ENCODE peak calls at places on chromosomes 7 and 10, in six cellular contexts. One of them, this sample, is unnamed.

GRCh38 chr10:30775779-30776591 is 146.4 kb upstream of the LYZL2 start:
- DNase-seq in HCT116: no peak
- DNase-seq in neural progenitor cell: no peak
- DNase-seq in SK-N-SH: no peak
- DNase-seq in PC-3: no peak
- DNase-seq in MM.1S: no peak
- DNase-seq in this sample: peak

GRCh38 chr10:112774808-112775207 is 175.2 kb upstream of the TCF7L2 start:
- DNase-seq in HCT116: no peak
- DNase-seq in neural progenitor cell: no peak
- DNase-seq in SK-N-SH: no peak
- DNase-seq in PC-3: no peak
- DNase-seq in MM.1S: no peak
- DNase-seq in this sample: no peak

GRCh38 chr10:3046941-3047621 is 20.3 kb upstream of the PFKP start:
- DNase-seq in HCT116: no peak
- DNase-seq in neural progenitor cell: peak
- DNase-seq in SK-N-SH: no peak
- DNase-seq in PC-3: no peak
- DNase-seq in MM.1S: no peak
- DNase-seq in this sample: no peak

GRCh38 chr7:81367335-81367801 is 402.5 kb downstream of the HGF start:
- DNase-seq in HCT116: no peak
- DNase-seq in neural progenitor cell: no peak
- DNase-seq in SK-N-SH: no peak
- DNase-seq in PC-3: no peak
- DNase-seq in MM.1S: no peak
- DNase-seq in this sample: peak

GRCh38 chr7:152136623-152137022 is 111.1 kb downstream of the GALNT11 start:
- DNase-seq in HCT116: no peak
- DNase-seq in neural progenitor cell: peak
- DNase-seq in SK-N-SH: no peak
- DNase-seq in PC-3: no peak
- DNase-seq in MM.1S: no peak
- DNase-seq in this sample: no peak

GRCh38 chr10:15069230-15069629 is 19.3 kb downstream of the ACBD7 start:
- DNase-seq in HCT116: no peak
- DNase-seq in neural progenitor cell: no peak
- DNase-seq in SK-N-SH: no peak
- DNase-seq in PC-3: no peak
- DNase-seq in MM.1S: no peak
- DNase-seq in this sample: no peak

GRCh38 chr7:2967238-2967637 is 76.4 kb downstream of the CARD11 start:
- DNase-seq in HCT116: no peak
- DNase-seq in neural progenitor cell: no peak
- DNase-seq in SK-N-SH: no peak
- DNase-seq in PC-3: no peak
- DNase-seq in MM.1S: no peak
- DNase-seq in this sample: no peak

GRCh38 chr10:114709966-114710365 is 51.9 kb upstream of the ABLIM1 start:
- DNase-seq in HCT116: no peak
- DNase-seq in neural progenitor cell: no peak
- DNase-seq in SK-N-SH: no peak
- DNase-seq in PC-3: peak
- DNase-seq in MM.1S: no peak
- DNase-seq in this sample: peak

GRCh38 chr7:34902181-34902580 is 135.1 kb downstream of the DPY19L1 start:
- DNase-seq in HCT116: no peak
- DNase-seq in neural progenitor cell: peak
- DNase-seq in SK-N-SH: no peak
- DNase-seq in PC-3: no peak
- DNase-seq in MM.1S: no peak
- DNase-seq in this sample: no peak

GRCh38 chr7:41695661-41696322 is 7.1 kb downstream of the INHBA start:
- DNase-seq in HCT116: no peak
- DNase-seq in neural progenitor cell: no peak
- DNase-seq in SK-N-SH: no peak
- DNase-seq in PC-3: no peak
- DNase-seq in MM.1S: no peak
- DNase-seq in this sample: no peak

GRCh38 chr7:131106681-131107342 is 220.9 kb upstream of the MKLN1 start:
- DNase-seq in HCT116: no peak
- DNase-seq in neural progenitor cell: peak
- DNase-seq in SK-N-SH: peak
- DNase-seq in PC-3: peak
- DNase-seq in MM.1S: peak
- DNase-seq in this sample: peak

GRCh38 chr7:98265841-98266271 is 13.8 kb upstream of the TECPR1 start:
- DNase-seq in HCT116: no peak
- DNase-seq in neural progenitor cell: no peak
- DNase-seq in SK-N-SH: no peak
- DNase-seq in PC-3: no peak
- DNase-seq in MM.1S: no peak
- DNase-seq in this sample: peak

GRCh38 chr7:79453266-79453557 is 255 bp downstream of the MAGI2 start:
- DNase-seq in HCT116: no peak
- DNase-seq in neural progenitor cell: no peak
- DNase-seq in SK-N-SH: no peak
- DNase-seq in PC-3: no peak
- DNase-seq in MM.1S: no peak
- DNase-seq in this sample: no peak

GRCh38 chr10:102775201-102775972 is 31.6 kb downstream of the WBP1L start:
- DNase-seq in HCT116: no peak
- DNase-seq in neural progenitor cell: no peak
- DNase-seq in SK-N-SH: no peak
- DNase-seq in PC-3: no peak
- DNase-seq in MM.1S: no peak
- DNase-seq in this sample: no peak

GRCh38 chr7:74289660-74290589 is 718 bp downstream of the CLIP2 start:
- DNase-seq in HCT116: no peak
- DNase-seq in neural progenitor cell: peak
- DNase-seq in SK-N-SH: peak
- DNase-seq in PC-3: peak
- DNase-seq in MM.1S: no peak
- DNase-seq in this sample: peak

GRCh38 chr7:134891262-134892001 is 94.9 kb upstream of the AGBL3 start:
- DNase-seq in HCT116: peak
- DNase-seq in neural progenitor cell: peak
- DNase-seq in SK-N-SH: peak
- DNase-seq in PC-3: peak
- DNase-seq in MM.1S: peak
- DNase-seq in this sample: peak
- TF ChIP-seq EZH2phosphoT487 in HCT116: no peak
- TF ChIP-seq EZH2phosphoT487 in neural progenitor cell: no peak
- TF ChIP-seq EZH2phosphoT487 in SK-N-SH: no peak
- TF ChIP-seq EZH2phosphoT487 in PC-3: no peak
- TF ChIP-seq EZH2phosphoT487 in MM.1S: no peak
- TF ChIP-seq EZH2phosphoT487 in this sample: no peak

GRCh38 chr7:129553861-129554530 is 51.7 kb downstream of the SMKR1 start:
- DNase-seq in HCT116: no peak
- DNase-seq in neural progenitor cell: no peak
- DNase-seq in SK-N-SH: no peak
- DNase-seq in PC-3: peak
- DNase-seq in MM.1S: no peak
- DNase-seq in this sample: peak
- H3K9ac ChIP-seq in HCT116: no peak
- H3K9ac ChIP-seq in neural progenitor cell: no peak
- H3K9ac ChIP-seq in SK-N-SH: no peak
- H3K9ac ChIP-seq in PC-3: no peak
- H3K9ac ChIP-seq in MM.1S: no peak
- H3K9ac ChIP-seq in this sample: peak

DNA sequence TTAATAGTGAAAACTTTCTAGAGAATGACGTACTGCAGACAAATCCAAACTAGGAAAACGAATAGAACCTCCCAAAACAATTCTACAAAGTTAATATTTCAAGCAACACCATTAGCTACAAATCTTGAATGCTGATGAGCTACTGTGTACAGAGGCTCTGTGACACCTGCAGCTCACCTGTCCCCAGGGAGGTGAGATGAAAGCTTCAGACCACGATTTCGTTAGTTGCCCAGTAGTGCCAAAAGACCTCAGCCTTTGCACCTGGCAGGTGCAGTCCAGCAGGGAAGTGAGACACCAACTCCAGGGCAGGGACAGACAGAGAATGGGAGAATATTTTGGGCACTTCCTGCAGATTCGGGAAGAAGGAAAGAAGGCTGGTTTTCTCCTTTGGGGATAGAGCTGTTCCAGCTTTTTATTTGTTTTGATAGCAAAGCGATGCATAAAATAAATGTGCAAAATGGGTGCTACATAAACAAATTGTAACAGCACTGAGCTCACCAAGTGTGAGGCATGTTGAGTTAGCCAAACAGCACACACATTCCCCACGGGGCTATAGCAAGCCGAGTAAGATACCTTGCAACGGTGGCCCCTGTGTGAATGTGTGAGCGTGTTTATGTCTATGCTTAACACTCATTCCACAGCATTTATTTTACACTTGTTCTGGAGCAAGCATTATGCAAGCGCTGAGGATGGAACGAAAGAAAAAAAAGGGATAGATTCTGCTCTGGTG is 1024.8 kb upstream of the AUTS2 start:
- DNase-seq in HCT116: no peak
- DNase-seq in neural progenitor cell: no peak
- DNase-seq in SK-N-SH: no peak
- DNase-seq in PC-3: no peak
- DNase-seq in MM.1S: peak
- DNase-seq in this sample: no peak
- TF ChIP-seq EZH2phosphoT487 in HCT116: no peak
- TF ChIP-seq EZH2phosphoT487 in neural progenitor cell: no peak
- TF ChIP-seq EZH2phosphoT487 in SK-N-SH: no peak
- TF ChIP-seq EZH2phosphoT487 in PC-3: no peak
- TF ChIP-seq EZH2phosphoT487 in MM.1S: no peak
- TF ChIP-seq EZH2phosphoT487 in this sample: no peak

GRCh38 chr10:71888248-71888622 is 37.2 kb upstream of the PSAP start:
- DNase-seq in HCT116: no peak
- DNase-seq in neural progenitor cell: no peak
- DNase-seq in SK-N-SH: no peak
- DNase-seq in PC-3: no peak
- DNase-seq in MM.1S: no peak
- DNase-seq in this sample: peak
- H3K9ac ChIP-seq in HCT116: peak
- H3K9ac ChIP-seq in neural progenitor cell: no peak
- H3K9ac ChIP-seq in SK-N-SH: peak
- H3K9ac ChIP-seq in PC-3: no peak
- H3K9ac ChIP-seq in MM.1S: peak
- H3K9ac ChIP-seq in this sample: peak

GRCh38 chr10:12719365-12719764 is 282.1 kb downstream of the CCDC3 start:
- DNase-seq in HCT116: no peak
- DNase-seq in neural progenitor cell: no peak
- DNase-seq in SK-N-SH: no peak
- DNase-seq in PC-3: peak
- DNase-seq in MM.1S: no peak
- DNase-seq in this sample: peak
- TF ChIP-seq EZH2phosphoT487 in HCT116: no peak
- TF ChIP-seq EZH2phosphoT487 in neural progenitor cell: no peak
- TF ChIP-seq EZH2phosphoT487 in SK-N-SH: no peak
- TF ChIP-seq EZH2phosphoT487 in PC-3: no peak
- TF ChIP-seq EZH2phosphoT487 in MM.1S: no peak
- TF ChIP-seq EZH2phosphoT487 in this sample: no peak

DNA sequence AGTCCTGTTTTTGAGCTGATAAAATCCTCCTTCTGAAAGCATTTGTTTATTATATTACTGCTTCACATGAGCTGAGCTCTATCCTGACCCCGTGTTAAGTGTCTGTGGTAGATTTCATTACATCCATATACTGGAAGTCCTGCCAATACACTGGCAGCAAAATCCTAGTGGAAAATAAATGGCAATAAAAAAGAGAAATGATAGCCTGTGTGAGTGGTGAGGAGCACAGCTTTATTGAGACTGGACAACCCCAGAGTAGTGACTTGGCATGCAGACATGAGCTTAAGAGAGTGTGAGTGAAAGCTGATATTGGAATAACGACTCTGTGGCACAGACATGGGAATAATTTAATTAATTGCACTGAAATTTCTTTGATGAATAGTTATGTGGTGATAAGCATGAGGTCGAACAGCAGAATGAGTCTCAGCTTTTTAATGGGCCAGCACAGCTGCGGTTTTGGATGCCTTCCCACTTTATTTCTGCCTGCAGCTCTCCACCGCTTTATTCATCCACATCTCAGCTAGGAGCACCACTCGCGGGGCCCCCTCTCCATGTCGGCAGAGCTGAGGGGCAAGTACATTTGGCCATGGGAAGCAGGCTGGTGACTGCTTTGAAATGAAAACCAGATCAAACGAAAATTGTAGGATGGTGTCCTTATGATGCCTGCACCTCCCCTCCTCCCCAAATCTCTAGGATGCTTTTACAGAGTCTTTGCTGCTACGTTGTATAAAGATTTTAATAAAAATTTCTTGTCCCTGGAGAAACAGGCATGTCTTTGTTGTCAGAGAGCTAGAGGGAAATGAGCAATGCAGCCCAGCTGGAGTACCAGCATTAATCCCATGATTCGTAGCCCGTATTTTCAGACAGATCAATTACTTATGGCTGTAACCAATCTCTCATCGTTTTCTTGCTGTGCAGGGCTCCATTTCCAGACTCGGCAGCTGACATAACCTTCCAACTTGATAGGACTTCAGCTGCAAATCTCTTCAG is 494.3 kb downstream of the AUTS2 start:
- DNase-seq in HCT116: no peak
- DNase-seq in neural progenitor cell: no peak
- DNase-seq in SK-N-SH: peak
- DNase-seq in PC-3: no peak
- DNase-seq in MM.1S: no peak
- DNase-seq in this sample: no peak
- H3K9ac ChIP-seq in HCT116: no peak
- H3K9ac ChIP-seq in neural progenitor cell: no peak
- H3K9ac ChIP-seq in SK-N-SH: peak
- H3K9ac ChIP-seq in PC-3: no peak
- H3K9ac ChIP-seq in MM.1S: no peak
- H3K9ac ChIP-seq in this sample: no peak

GRCh38 chr10:63522129-63522687 is 1.0 kb downstream of the REEP3 start:
- DNase-seq in HCT116: no peak
- DNase-seq in neural progenitor cell: no peak
- DNase-seq in SK-N-SH: peak
- DNase-seq in PC-3: peak
- DNase-seq in MM.1S: peak
- DNase-seq in this sample: peak
- TF ChIP-seq EZH2phosphoT487 in HCT116: no peak
- TF ChIP-seq EZH2phosphoT487 in neural progenitor cell: no peak
- TF ChIP-seq EZH2phosphoT487 in SK-N-SH: no peak
- TF ChIP-seq EZH2phosphoT487 in PC-3: no peak
- TF ChIP-seq EZH2phosphoT487 in MM.1S: no peak
- TF ChIP-seq EZH2phosphoT487 in this sample: no peak

GRCh38 chr7:43658718-43659548 is 70.4 kb downstream of the COA1 start:
- DNase-seq in HCT116: no peak
- DNase-seq in neural progenitor cell: no peak
- DNase-seq in SK-N-SH: no peak
- DNase-seq in PC-3: peak
- DNase-seq in MM.1S: peak
- DNase-seq in this sample: peak
- H3K9ac ChIP-seq in HCT116: no peak
- H3K9ac ChIP-seq in neural progenitor cell: no peak
- H3K9ac ChIP-seq in SK-N-SH: peak
- H3K9ac ChIP-seq in PC-3: peak
- H3K9ac ChIP-seq in MM.1S: no peak
- H3K9ac ChIP-seq in this sample: peak